ENCODE peak calls at places on chromosomes 16 and 17, in ten cellular contexts. V is heart left ventricle; Z is mesendoderm; T is thoracic aorta; H is effector memory CD4-positive, alpha-beta T cell; F is upper lobe of right lung; R is hepatocyte; U is neuronal stem cell; N is left ventricle myocardium inferior; I is IMR-90. B is an unnamed sample.

GRCh38 chr17:58416937-58417299 is 416 bp downstream of the RNF43 start:
- DNase-seq in R (no peak), H (no peak), U (no peak), F (no peak), V (no peak), Z (peak; percentile 22), N (no peak), T (no peak), I (no peak), B (no peak)

GRCh38 chr17:74972107-74972972 is at the start of gene HID1:
- DNase-seq in H (peak; percentile 78), U (peak; percentile 68), F (peak; percentile 86), V (peak; percentile 47), N (peak; percentile 60), T (no peak), Z (peak; percentile 74), R (peak; percentile 90), I (no peak), B (peak; percentile 61)

GRCh38 chr16:12951392-12951791 is 50.0 kb downstream of the SHISA9 start:
- DNase-seq in I (no peak), F (no peak), H (no peak), N (no peak), R (no peak), U (no peak), T (no peak), Z (no peak), V (no peak), B (no peak)

GRCh38 chr17:71914812-71915211 is 206.0 kb upstream of the SOX9 start:
- DNase-seq in F (no peak), I (no peak), R (no peak), H (no peak), V (no peak), T (no peak), Z (no peak), U (no peak), N (no peak), B (no peak)

GRCh38 chr17:35069311-35069710 is 5.8 kb upstream of the RFFL start:
- DNase-seq in N (no peak), F (no peak), V (no peak), U (no peak), R (no peak), T (no peak), H (no peak), Z (no peak), I (peak; percentile 66), B (no peak)

GRCh38 chr16:65876200-65876498 is 490.3 kb upstream of the CDH5 start:
- DNase-seq in F (no peak), R (no peak), T (no peak), U (no peak), I (peak; percentile 51), Z (no peak), V (no peak), N (no peak), H (no peak), B (no peak)

GRCh38 chr17:54007855-54008254 is 185.1 kb downstream of the KIF2B start:
- DNase-seq in R (no peak), V (no peak), H (no peak), F (no peak), N (no peak), Z (peak; percentile 18), U (no peak), T (no peak), I (no peak), B (no peak)

GRCh38 chr17:36550491-36551417 is 6.0 kb downstream of the GGNBP2 start:
- DNase-seq in N (no peak), Z (no peak), T (no peak), U (no peak), R (no peak), V (no peak), H (no peak), F (no peak), I (no peak), B (no peak)

GRCh38 chr16:12815361-12815760 is 11.7 kb upstream of the CPPED1 start:
- DNase-seq in I (no peak), H (no peak), V (no peak), Z (no peak), T (no peak), F (no peak), U (no peak), R (no peak), N (no peak), B (no peak)

GRCh38 chr17:79000396-79001189 is 9.0 kb downstream of the CANT1 start:
- DNase-seq in V (no peak), Z (no peak), U (no peak), N (no peak), T (no peak), H (no peak), R (no peak), F (no peak), I (no peak), B (no peak)

GRCh38 chr17:17236295-17237025 is 508 bp downstream of the FLCN start:
- DNase-seq in R (peak; percentile 52), U (peak; percentile 18), H (no peak), N (no peak), T (no peak), I (peak; percentile 31), F (no peak), Z (peak; percentile 74), V (no peak), B (no peak)

GRCh38 chr16:15545544-15545943 is 97.4 kb downstream of the MARF1 start:
- DNase-seq in V (no peak), H (no peak), F (no peak), N (no peak), R (no peak), Z (no peak), U (no peak), T (no peak), I (no peak), B (no peak)

GRCh38 chr16:88456356-88457292 is 3.5 kb downstream of the ZFPM1 start:
- DNase-seq in F (no peak), N (no peak), H (peak; percentile 56), V (no peak), Z (no peak), U (no peak), T (no peak), R (no peak), I (no peak), B (no peak)

GRCh38 chr16:67226295-67226803 is 581 bp upstream of the TMEM208 start:
- DNase-seq in Z (no peak), V (no peak), F (no peak), I (no peak), R (no peak), T (no peak), U (no peak), N (no peak), H (no peak), B (no peak)

GRCh38 chr16:4500283-4500682 is 24.1 kb downstream of the HMOX2 start:
- DNase-seq in I (peak; percentile 88), H (no peak), N (no peak), R (peak; percentile 77), U (no peak), F (no peak), V (no peak), T (no peak), Z (peak; percentile 85), B (peak; percentile 21)
- H3K27ac ChIP-seq in I (peak overlapping the region; percentile 43), H (peak overlapping the region; percentile 15), N (peak overlapping the region; percentile 82), R (peak overlapping the region; percentile 84), U (no peak overlapping the region), F (peak overlapping the region; percentile 38), V (no peak overlapping the region), T (peak overlapping the region; percentile 86), Z (no peak overlapping the region), B (peak overlapping the region; percentile 70)

DNA sequence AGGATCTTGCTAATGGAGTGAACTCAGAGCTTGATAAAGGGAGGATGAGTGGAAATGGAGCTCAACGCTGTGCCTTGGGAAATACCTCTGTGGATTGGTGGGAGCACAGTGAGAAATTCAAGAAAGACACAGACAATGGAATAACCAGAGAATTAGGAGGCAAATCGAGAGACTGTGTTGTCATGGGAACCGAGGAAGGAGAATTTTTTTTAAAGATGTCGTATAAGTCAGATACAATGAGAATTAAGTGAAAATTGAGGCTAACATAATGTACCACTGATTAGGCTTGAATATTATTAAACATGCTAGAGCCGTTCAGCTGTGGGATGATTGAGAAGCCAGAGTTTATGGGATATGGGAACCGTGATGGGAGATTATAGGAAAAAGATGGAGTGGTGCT is 134.2 kb downstream of the PRKCA start:
- DNase-seq in R (no peak), Z (no peak), I (no peak), U (no peak), N (no peak), H (no peak), F (no peak), T (no peak), V (no peak), B (no peak)
- H3K4me1 ChIP-seq in R (peaks cover 9% of the 10 kb centered on the region), Z (no peaks in the 10 kb centered on the region), I (peaks cover 13% of the 10 kb centered on the region), U (peaks cover 2% of the 10 kb centered on the region), N (no peaks in the 10 kb centered on the region), H (peaks cover 19% of the 10 kb centered on the region), F (peaks cover 20% of the 10 kb centered on the region), T (peaks cover 7% of the 10 kb centered on the region), V (peaks cover 2% of the 10 kb centered on the region), B (peaks cover 6% of the 10 kb centered on the region)

DNA sequence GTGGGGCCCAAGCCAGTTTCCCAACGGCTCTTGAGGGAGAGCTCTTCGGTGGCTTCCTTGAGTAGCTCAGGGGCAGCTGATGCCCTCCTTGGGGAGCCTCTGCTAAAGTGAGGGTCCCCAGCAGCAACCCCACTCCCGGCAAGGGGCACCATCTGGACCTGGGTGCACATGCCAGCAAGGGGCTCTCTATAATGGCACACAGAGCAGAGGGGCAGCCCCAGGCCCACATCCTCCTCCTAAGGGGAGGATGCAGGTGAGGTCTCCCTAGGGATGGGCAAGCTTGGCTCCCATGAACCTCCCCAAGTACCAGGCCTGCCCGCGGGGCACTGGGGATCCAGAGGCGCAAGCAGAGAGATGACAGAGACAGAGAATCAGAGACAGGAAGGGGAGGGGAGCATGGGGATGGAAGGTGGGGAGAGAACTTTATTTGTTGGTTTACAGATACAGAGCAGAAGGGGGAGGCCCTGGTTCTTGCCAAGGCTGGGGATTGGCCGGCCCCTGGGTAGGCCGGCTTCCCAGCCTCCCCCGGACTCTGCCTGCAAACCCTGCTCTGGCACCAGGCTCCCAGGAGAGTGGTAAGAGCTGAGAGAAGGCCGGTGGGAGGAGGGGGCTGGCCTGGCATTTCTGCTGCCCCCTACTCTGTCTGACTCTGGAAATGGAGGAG is 61.4 kb downstream of the SRCIN1 start:
- DNase-seq in V (peak; percentile 16), R (no peak), T (no peak), U (no peak), Z (no peak), H (no peak), F (no peak), N (no peak), I (no peak), B (no peak)
- H3K27ac ChIP-seq in V (no peak overlapping the region), R (no peak overlapping the region), T (no peak overlapping the region), U (no peak overlapping the region), Z (no peak overlapping the region), H (no peak overlapping the region), F (no peak overlapping the region), N (no peak overlapping the region), I (no peak overlapping the region), B (no peak overlapping the region)

GRCh38 chr16:54176376-54176901 is 110.1 kb downstream of the IRX3 start:
- DNase-seq in N (no peak), F (no peak), Z (peak; percentile 60), I (no peak), R (peak; percentile 67), U (no peak), H (no peak), T (no peak), V (no peak), B (no peak)
- H3K4me1 ChIP-seq in N (peaks cover 13% of the 10 kb centered on the region), F (peaks cover 10% of the 10 kb centered on the region), Z (no peaks in the 10 kb centered on the region), I (no peaks in the 10 kb centered on the region), R (peaks cover 44% of the 10 kb centered on the region), U (peaks cover 23% of the 10 kb centered on the region), H (no peaks in the 10 kb centered on the region), T (no peaks in the 10 kb centered on the region), V (peaks cover 8% of the 10 kb centered on the region), B (no peaks in the 10 kb centered on the region)

GRCh38 chr17:41404024-41404651 is 6.7 kb upstream of the KRT31 start:
- DNase-seq in I (peak; percentile 97), H (peak; percentile 12), R (peak; percentile 63), Z (peak; percentile 27), U (no peak), V (no peak), F (no peak), T (no peak), N (no peak), B (no peak)
- H3K27ac ChIP-seq in I (peak overlapping the region; percentile 28), H (no peak overlapping the region), R (peak overlapping the region; percentile 31), Z (no peak overlapping the region), U (no peak overlapping the region), V (no peak overlapping the region), F (no peak overlapping the region), T (no peak overlapping the region), N (no peak overlapping the region), B (no peak overlapping the region)

B was measured in psoas muscle.